ENCODE peak calls at places on chromosome 17, in nine cellular contexts. One of them, this sample, is unnamed.
A peak's percentile ranks its signal among the peaks of the same experiment; 100 is the strongest.

GRCh38 chr17:64683791-64684190 is 21.7 kb upstream of the SMURF2 start:
- DNase-seq in aorta: no peak
- DNase-seq in upper lobe of right lung: no peak
- DNase-seq in left lung: no peak
- DNase-seq in colonic mucosa: no peak
- DNase-seq in PC-9: no peak
- DNase-seq in suprapubic skin: no peak
- DNase-seq in neuronal stem cell: no peak
- DNase-seq in effector memory CD4-positive, alpha-beta T cell: no peak
- DNase-seq in this sample: no peak

GRCh38 chr17:78904371-78904770 is 1.4 kb upstream of the CEP295NL start:
- DNase-seq in aorta: no peak
- DNase-seq in upper lobe of right lung: no peak
- DNase-seq in left lung: no peak
- DNase-seq in colonic mucosa: no peak
- DNase-seq in PC-9: no peak
- DNase-seq in suprapubic skin: no peak
- DNase-seq in neuronal stem cell: no peak
- DNase-seq in effector memory CD4-positive, alpha-beta T cell: no peak
- DNase-seq in this sample: no peak

GRCh38 chr17:76550712-76551615 is 11.1 kb downstream of the PRCD start:
- DNase-seq in aorta: no peak
- DNase-seq in upper lobe of right lung: no peak
- DNase-seq in left lung: no peak
- DNase-seq in colonic mucosa: no peak
- DNase-seq in PC-9: peak; percentile 55
- DNase-seq in suprapubic skin: no peak
- DNase-seq in neuronal stem cell: no peak
- DNase-seq in effector memory CD4-positive, alpha-beta T cell: no peak
- DNase-seq in this sample: no peak

GRCh38 chr17:78114831-78115723 is 13.5 kb downstream of the TMC6 start:
- DNase-seq in aorta: no peak
- DNase-seq in upper lobe of right lung: no peak
- DNase-seq in left lung: no peak
- DNase-seq in colonic mucosa: no peak
- DNase-seq in PC-9: no peak
- DNase-seq in suprapubic skin: peak; percentile 59
- DNase-seq in neuronal stem cell: no peak
- DNase-seq in effector memory CD4-positive, alpha-beta T cell: no peak
- DNase-seq in this sample: no peak

GRCh38 chr17:55710829-55711496 is 11.7 kb downstream of the TMEM100 start:
- DNase-seq in aorta: no peak
- DNase-seq in upper lobe of right lung: no peak
- DNase-seq in left lung: no peak
- DNase-seq in colonic mucosa: no peak
- DNase-seq in PC-9: no peak
- DNase-seq in suprapubic skin: no peak
- DNase-seq in neuronal stem cell: no peak
- DNase-seq in effector memory CD4-positive, alpha-beta T cell: no peak
- DNase-seq in this sample: no peak

GRCh38 chr17:75722542-75723095 is 1.4 kb downstream of the ITGB4 start:
- DNase-seq in aorta: no peak
- DNase-seq in upper lobe of right lung: no peak
- DNase-seq in left lung: no peak
- DNase-seq in colonic mucosa: peak; percentile 37
- DNase-seq in PC-9: no peak
- DNase-seq in suprapubic skin: peak; percentile 62
- DNase-seq in neuronal stem cell: no peak
- DNase-seq in effector memory CD4-positive, alpha-beta T cell: no peak
- DNase-seq in this sample: no peak

GRCh38 chr17:35727635-35728034 is 3.8 kb upstream of the RASL10B start:
- DNase-seq in aorta: no peak
- DNase-seq in upper lobe of right lung: no peak
- DNase-seq in left lung: no peak
- DNase-seq in colonic mucosa: no peak
- DNase-seq in PC-9: no peak
- DNase-seq in suprapubic skin: no peak
- DNase-seq in neuronal stem cell: no peak
- DNase-seq in effector memory CD4-positive, alpha-beta T cell: no peak
- DNase-seq in this sample: no peak

GRCh38 chr17:62963296-62963695 is 2.7 kb upstream of the TANC2 start:
- DNase-seq in aorta: no peak
- DNase-seq in upper lobe of right lung: no peak
- DNase-seq in left lung: no peak
- DNase-seq in colonic mucosa: no peak
- DNase-seq in PC-9: peak; percentile 60
- DNase-seq in suprapubic skin: no peak
- DNase-seq in neuronal stem cell: no peak
- DNase-seq in effector memory CD4-positive, alpha-beta T cell: no peak
- DNase-seq in this sample: no peak

GRCh38 chr17:81043725-81044427 is 8.9 kb downstream of the BAIAP2 start:
- DNase-seq in aorta: no peak
- DNase-seq in upper lobe of right lung: peak; percentile 90
- DNase-seq in left lung: peak; percentile 78
- DNase-seq in colonic mucosa: no peak
- DNase-seq in PC-9: peak; percentile 90
- DNase-seq in suprapubic skin: no peak
- DNase-seq in neuronal stem cell: no peak
- DNase-seq in effector memory CD4-positive, alpha-beta T cell: no peak
- DNase-seq in this sample: no peak

GRCh38 chr17:8359769-8360168 is 16.7 kb downstream of the KRABD2 start:
- DNase-seq in aorta: no peak
- DNase-seq in upper lobe of right lung: no peak
- DNase-seq in left lung: no peak
- DNase-seq in colonic mucosa: no peak
- DNase-seq in PC-9: no peak
- DNase-seq in suprapubic skin: no peak
- DNase-seq in neuronal stem cell: no peak
- DNase-seq in effector memory CD4-positive, alpha-beta T cell: no peak
- DNase-seq in this sample: no peak

GRCh38 chr17:8285270-8286181 is 2.9 kb upstream of the RANGRF start:
- DNase-seq in aorta: no peak
- DNase-seq in upper lobe of right lung: no peak
- DNase-seq in left lung: no peak
- DNase-seq in colonic mucosa: no peak
- DNase-seq in PC-9: no peak
- DNase-seq in suprapubic skin: no peak
- DNase-seq in neuronal stem cell: no peak
- DNase-seq in effector memory CD4-positive, alpha-beta T cell: no peak
- DNase-seq in this sample: no peak

GRCh38 chr17:20095366-20096080 is 86.4 kb downstream of the SPECC1 start:
- DNase-seq in aorta: peak; percentile 83
- DNase-seq in upper lobe of right lung: no peak
- DNase-seq in left lung: no peak
- DNase-seq in colonic mucosa: no peak
- DNase-seq in PC-9: no peak
- DNase-seq in suprapubic skin: no peak
- DNase-seq in neuronal stem cell: peak; percentile 46
- DNase-seq in effector memory CD4-positive, alpha-beta T cell: no peak
- DNase-seq in this sample: no peak

GRCh38 chr17:59367657-59368045 is 36.2 kb downstream of the YPEL2 start:
- DNase-seq in aorta: no peak
- DNase-seq in upper lobe of right lung: no peak
- DNase-seq in left lung: no peak
- DNase-seq in colonic mucosa: no peak
- DNase-seq in PC-9: peak; percentile 89
- DNase-seq in suprapubic skin: no peak
- DNase-seq in neuronal stem cell: no peak
- DNase-seq in effector memory CD4-positive, alpha-beta T cell: no peak
- DNase-seq in this sample: no peak

GRCh38 chr17:44672479-44673093 is 16.3 kb downstream of the MEIOC start:
- DNase-seq in aorta: no peak
- DNase-seq in upper lobe of right lung: no peak
- DNase-seq in left lung: no peak
- DNase-seq in colonic mucosa: no peak
- DNase-seq in PC-9: no peak
- DNase-seq in suprapubic skin: no peak
- DNase-seq in neuronal stem cell: no peak
- DNase-seq in effector memory CD4-positive, alpha-beta T cell: no peak
- DNase-seq in this sample: no peak

GRCh38 chr17:47197821-47198220 is 8.7 kb upstream of the CDC27 start:
- DNase-seq in aorta: no peak
- DNase-seq in upper lobe of right lung: no peak
- DNase-seq in left lung: no peak
- DNase-seq in colonic mucosa: no peak
- DNase-seq in PC-9: no peak
- DNase-seq in suprapubic skin: no peak
- DNase-seq in neuronal stem cell: no peak
- DNase-seq in effector memory CD4-positive, alpha-beta T cell: no peak
- DNase-seq in this sample: no peak

GRCh38 chr17:28996554-28997096 is 9.2 kb downstream of the SEZ6 start:
- DNase-seq in aorta: no peak
- DNase-seq in upper lobe of right lung: no peak
- DNase-seq in left lung: no peak
- DNase-seq in colonic mucosa: no peak
- DNase-seq in PC-9: no peak
- DNase-seq in suprapubic skin: no peak
- DNase-seq in neuronal stem cell: no peak
- DNase-seq in effector memory CD4-positive, alpha-beta T cell: no peak
- DNase-seq in this sample: no peak
- H3K4me3 ChIP-seq in aorta: no peak overlapping the region
- H3K4me3 ChIP-seq in upper lobe of right lung: no peak overlapping the region
- H3K4me3 ChIP-seq in left lung: no peak overlapping the region
- H3K4me3 ChIP-seq in colonic mucosa: no peak overlapping the region
- H3K4me3 ChIP-seq in PC-9: no peak overlapping the region
- H3K4me3 ChIP-seq in suprapubic skin: no peak overlapping the region
- H3K4me3 ChIP-seq in neuronal stem cell: no peak overlapping the region
- H3K4me3 ChIP-seq in effector memory CD4-positive, alpha-beta T cell: no peak overlapping the region
- H3K4me3 ChIP-seq in this sample: no peak overlapping the region

GRCh38 chr17:72974605-72975232 is 117.8 kb downstream of the SLC39A11 start:
- DNase-seq in aorta: no peak
- DNase-seq in upper lobe of right lung: no peak
- DNase-seq in left lung: no peak
- DNase-seq in colonic mucosa: no peak
- DNase-seq in PC-9: peak; percentile 80
- DNase-seq in suprapubic skin: no peak
- DNase-seq in neuronal stem cell: no peak
- DNase-seq in effector memory CD4-positive, alpha-beta T cell: no peak
- DNase-seq in this sample: no peak
- H3K27ac ChIP-seq in aorta: no peak overlapping the region
- H3K27ac ChIP-seq in upper lobe of right lung: no peak overlapping the region
- H3K27ac ChIP-seq in left lung: no peak overlapping the region
- H3K27ac ChIP-seq in colonic mucosa: no peak overlapping the region
- H3K27ac ChIP-seq in PC-9: peak overlapping the region; percentile 52
- H3K27ac ChIP-seq in suprapubic skin: no peak overlapping the region
- H3K27ac ChIP-seq in neuronal stem cell: no peak overlapping the region
- H3K27ac ChIP-seq in effector memory CD4-positive, alpha-beta T cell: no peak overlapping the region
- H3K27ac ChIP-seq in this sample: no peak overlapping the region

DNA sequence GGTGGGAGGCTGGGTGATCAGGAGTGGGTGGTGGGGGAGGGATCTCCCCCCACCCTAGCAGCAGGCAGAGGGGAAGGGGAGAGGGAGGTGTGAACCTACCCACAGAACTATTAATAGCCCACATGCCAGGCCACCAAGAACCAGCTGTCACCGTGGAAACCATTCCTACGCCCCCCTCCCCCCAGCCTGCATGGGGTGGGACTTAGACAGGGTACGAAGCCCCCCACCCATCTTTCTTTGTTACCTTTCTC is 7.8 kb downstream of the THRA start:
- DNase-seq in aorta: no peak
- DNase-seq in upper lobe of right lung: no peak
- DNase-seq in left lung: no peak
- DNase-seq in colonic mucosa: no peak
- DNase-seq in PC-9: no peak
- DNase-seq in suprapubic skin: no peak
- DNase-seq in neuronal stem cell: no peak
- DNase-seq in effector memory CD4-positive, alpha-beta T cell: no peak
- DNase-seq in this sample: no peak
- H3K4me1 ChIP-seq in aorta: no peaks in the 10 kb centered on the region
- H3K4me1 ChIP-seq in upper lobe of right lung: peaks cover 88% of the 10 kb centered on the region
- H3K4me1 ChIP-seq in left lung: peaks cover 94% of the 10 kb centered on the region
- H3K4me1 ChIP-seq in colonic mucosa: peaks cover 68% of the 10 kb centered on the region
- H3K4me1 ChIP-seq in PC-9: peaks cover 20% of the 10 kb centered on the region
- H3K4me1 ChIP-seq in suprapubic skin: peaks cover 98% of the 10 kb centered on the region
- H3K4me1 ChIP-seq in neuronal stem cell: peaks cover 53% of the 10 kb centered on the region
- H3K4me1 ChIP-seq in effector memory CD4-positive, alpha-beta T cell: peaks cover 64% of the 10 kb centered on the region
- H3K4me1 ChIP-seq in this sample: peaks cover 77% of the 10 kb centered on the region

GRCh38 chr17:5115673-5116651 is at the start of gene USP6:
- DNase-seq in aorta: peak; percentile 42
- DNase-seq in upper lobe of right lung: peak; percentile 66
- DNase-seq in left lung: no peak
- DNase-seq in colonic mucosa: no peak
- DNase-seq in PC-9: no peak
- DNase-seq in suprapubic skin: peak; percentile 57
- DNase-seq in neuronal stem cell: no peak
- DNase-seq in effector memory CD4-positive, alpha-beta T cell: no peak
- DNase-seq in this sample: no peak
- H3K4me3 ChIP-seq in aorta: no peak within 1 kb of the TSS
- H3K4me3 ChIP-seq in upper lobe of right lung: no peak within 1 kb of the TSS
- H3K4me3 ChIP-seq in left lung: no peak within 1 kb of the TSS
- H3K4me3 ChIP-seq in colonic mucosa: no peak within 1 kb of the TSS
- H3K4me3 ChIP-seq in PC-9: no peak within 1 kb of the TSS
- H3K4me3 ChIP-seq in suprapubic skin: peak within 1 kb of the TSS; percentile 8
- H3K4me3 ChIP-seq in neuronal stem cell: peak within 1 kb of the TSS; percentile 30
- H3K4me3 ChIP-seq in effector memory CD4-positive, alpha-beta T cell: no peak within 1 kb of the TSS
- H3K4me3 ChIP-seq in this sample: no peak within 1 kb of the TSS

DNA sequence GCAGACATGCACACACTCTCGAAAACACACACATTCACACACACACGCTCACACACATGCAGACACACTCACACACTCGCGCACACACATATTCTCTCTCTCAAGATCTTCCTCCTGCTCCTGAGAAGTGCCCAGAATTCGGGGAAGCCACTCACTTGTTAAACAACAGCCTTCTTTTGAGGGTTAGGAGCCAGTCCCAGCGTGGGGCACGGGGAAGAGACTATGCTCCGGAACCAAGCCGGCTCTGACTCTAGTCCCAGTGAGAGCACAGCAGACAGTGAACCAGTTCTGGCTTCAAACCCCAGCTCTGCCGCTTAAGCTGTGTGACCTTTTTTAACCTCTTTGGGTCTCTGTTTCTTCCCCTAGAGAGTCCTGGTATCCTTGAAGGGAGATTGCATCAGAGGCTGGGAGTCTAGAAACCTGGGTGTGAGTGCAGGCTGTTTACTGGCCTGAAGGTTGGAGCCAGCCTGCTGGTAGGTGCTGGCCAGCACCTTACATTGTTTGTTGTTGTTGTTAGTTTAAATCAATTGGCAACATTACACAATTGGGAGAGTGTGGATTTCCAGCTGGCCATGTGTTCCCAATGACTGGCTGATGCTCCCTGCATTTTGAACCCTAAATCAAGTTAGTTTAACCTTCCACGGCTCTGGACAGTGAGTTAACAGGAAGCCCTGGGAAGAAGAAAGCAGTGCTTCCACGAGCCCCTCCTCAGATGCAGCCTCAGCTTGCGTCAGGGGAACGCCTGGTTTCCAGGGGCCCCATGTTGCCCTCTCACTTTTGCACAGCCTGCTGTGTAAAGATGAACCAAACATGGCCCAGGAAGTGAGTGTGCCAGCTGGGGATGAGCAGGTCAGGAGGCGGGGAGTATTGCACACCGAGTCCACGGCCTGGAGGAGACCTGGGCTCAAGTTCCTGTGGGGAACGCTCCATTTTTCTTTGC is 71.6 kb downstream of the GAS7 start:
- DNase-seq in aorta: no peak
- DNase-seq in upper lobe of right lung: no peak
- DNase-seq in left lung: no peak
- DNase-seq in colonic mucosa: no peak
- DNase-seq in PC-9: no peak
- DNase-seq in suprapubic skin: peak; percentile 82
- DNase-seq in neuronal stem cell: no peak
- DNase-seq in effector memory CD4-positive, alpha-beta T cell: no peak
- DNase-seq in this sample: no peak
- H3K27ac ChIP-seq in aorta: no peak overlapping the region
- H3K27ac ChIP-seq in upper lobe of right lung: peak overlapping the region; percentile 74
- H3K27ac ChIP-seq in left lung: peak overlapping the region; percentile 55
- H3K27ac ChIP-seq in colonic mucosa: peak overlapping the region; percentile 44
- H3K27ac ChIP-seq in PC-9: no peak overlapping the region
- H3K27ac ChIP-seq in suprapubic skin: peak overlapping the region; percentile 82
- H3K27ac ChIP-seq in neuronal stem cell: no peak overlapping the region
- H3K27ac ChIP-seq in effector memory CD4-positive, alpha-beta T cell: no peak overlapping the region
- H3K27ac ChIP-seq in this sample: no peak overlapping the region

This sample was measured in CD4-positive, alpha-beta memory T cell.